ENCODE peak calls at places on chromosomes 2 and 18, in eight cellular contexts. B, H, R, N, S, G, L and Y are unnamed samples. For H3K9me3 and H3K4me1, the result is how much of the 10 kb centered on the place peaks cover.

GRCh38 chr2:47373747-47374146 is 29.2 kb upstream of the MSH2 start:
- DNase-seq in G (no peak), H (peak), S (no peak), B (no peak), L (no peak), N (no peak), R (no peak), Y (no peak)

GRCh38 chr2:144477943-144478283 is 42.0 kb downstream of the ZEB2 start:
- DNase-seq in H (peak), S (no peak), R (no peak), B (no peak), N (peak), G (no peak), L (no peak), Y (no peak)

GRCh38 chr18:8406486-8407250 is 202.6 kb upstream of the RAB12 start:
- DNase-seq in S (no peak), L (no peak), R (no peak), B (peak), H (no peak), G (no peak), N (no peak), Y (no peak)

GRCh38 chr2:20052229-20052871 is 922 bp upstream of the LAPTM4A start:
- DNase-seq in L (no peak), S (no peak), B (peak), R (no peak), N (peak), G (no peak), H (peak), Y (no peak)

GRCh38 chr2:10326707-10327594 is 24.2 kb downstream of the HPCAL1 start:
- DNase-seq in H (no peak), N (no peak), G (peak), L (no peak), R (peak), B (no peak), S (no peak), Y (no peak)

GRCh38 chr2:42572297-42573081 is 4.1 kb downstream of the MTA3 start:
- DNase-seq in H (no peak), G (no peak), N (no peak), B (no peak), L (no peak), R (no peak), S (no peak), Y (no peak)

GRCh38 chr18:35789543-35789942 is 182.9 kb upstream of the RMP24 start:
- DNase-seq in G (no peak), B (no peak), H (no peak), N (no peak), S (no peak), L (no peak), R (no peak), Y (no peak)

GRCh38 chr2:71455741-71456569 is 2.6 kb downstream of the DYSF start:
- DNase-seq in B (peak), N (peak), H (no peak), L (no peak), G (peak), R (no peak), S (peak), Y (no peak)

GRCh38 chr2:239147376-239147775 is 253.4 kb downstream of the HDAC4 start:
- DNase-seq in B (no peak), S (peak), L (peak), H (no peak), N (no peak), G (peak), R (no peak), Y (peak)

GRCh38 chr2:10935953-10936942 is 24.5 kb downstream of the KCNF1 start:
- DNase-seq in S (no peak), R (no peak), G (peak), B (peak), N (peak), H (peak), L (no peak), Y (no peak)

GRCh38 chr18:47909484-47909883 is 21.0 kb downstream of the SMAD2 start:
- DNase-seq in L (no peak), G (peak), H (no peak), R (no peak), B (no peak), S (no peak), N (no peak), Y (no peak)

GRCh38 chr18:12686100-12686499 is 16.4 kb downstream of the CEP76 start:
- DNase-seq in G (no peak), R (no peak), N (peak), L (no peak), H (peak), B (peak), S (no peak), Y (no peak)

GRCh38 chr2:150526006-150526405 is 38.5 kb upstream of the RND3 start:
- DNase-seq in L (no peak), S (no peak), H (no peak), R (no peak), B (no peak), G (no peak), N (no peak), Y (no peak)

GRCh38 chr2:204585930-204586329 is 40.7 kb downstream of the PARD3B start:
- DNase-seq in H (no peak), G (no peak), R (no peak), L (no peak), S (no peak), N (no peak), B (no peak), Y (no peak)

GRCh38 chr2:2762898-2763287 is 431.8 kb upstream of the MYT1L start:
- DNase-seq in B (no peak), G (no peak), H (no peak), R (no peak), S (no peak), N (no peak), L (no peak), Y (peak)
- H3K9me3 ChIP-seq in B (under half), G (under half), H (under half), R (under half), S (under half), N (under half), L (under half), Y (under half)

DNA sequence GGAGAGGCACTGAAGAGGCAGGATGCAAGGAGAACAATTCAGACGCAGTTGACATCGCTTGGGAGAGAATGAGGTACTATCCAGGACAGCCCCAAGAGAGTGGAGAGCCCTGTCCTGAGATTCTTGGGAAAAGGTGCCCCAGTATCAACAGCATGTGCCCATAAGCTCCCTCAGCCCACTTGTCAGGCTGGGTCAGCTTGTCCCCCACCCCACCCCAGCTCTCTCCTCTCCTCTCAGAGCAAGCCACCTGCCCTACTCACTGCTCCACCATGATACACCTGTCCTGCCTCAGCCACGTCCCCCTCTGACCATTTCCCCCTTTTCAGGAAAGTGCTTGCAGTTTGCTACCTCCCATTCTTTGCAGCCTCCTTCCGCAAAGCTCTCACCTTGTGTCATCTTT is 111.8 kb downstream of the XRCC5 start:
- DNase-seq in B (no peak), L (no peak), G (no peak), R (no peak), N (no peak), S (no peak), H (no peak), Y (no peak)
- H3K4me1 ChIP-seq in B (under half), L (under half), G (under half), R (under half), N (half or more), S (under half), H (under half), Y (under half)

DNA sequence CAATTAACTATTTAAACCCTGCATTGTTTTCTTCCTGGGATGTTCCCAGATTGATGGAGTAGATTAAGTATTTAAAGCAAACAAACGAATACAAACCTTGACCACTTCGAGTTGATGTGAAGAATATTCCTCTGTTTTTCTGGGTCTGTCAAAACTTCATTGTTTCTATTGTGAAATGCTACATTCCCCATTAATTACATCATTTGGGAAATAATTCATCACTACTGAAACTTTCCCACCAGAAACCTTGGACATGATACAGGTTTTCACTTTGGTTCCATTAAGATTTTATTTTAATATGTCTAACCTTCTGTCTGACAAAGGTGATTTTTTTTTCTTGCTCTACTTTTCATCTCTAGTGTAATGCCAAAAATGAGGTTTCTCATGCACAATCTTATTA is 365.0 kb upstream of the ETAA1 start:
- DNase-seq in L (no peak), H (peak), S (no peak), B (peak), N (no peak), R (no peak), G (no peak), Y (no peak)
- H3K9me3 ChIP-seq in L (under half), H (under half), S (under half), B (under half), N (under half), R (under half), G (under half), Y (under half)

GRCh38 chr18:59382388-59382787 is 23.3 kb upstream of the LMAN1 start:
- DNase-seq in R (no peak), G (no peak), H (no peak), B (no peak), N (no peak), S (no peak), L (no peak), Y (no peak)
- H3K4me1 ChIP-seq in R (under half), G (under half), H (under half), B (under half), N (under half), S (under half), L (under half), Y (under half)

GRCh38 chr2:172533687-172534086 is 22.2 kb upstream of the PDK1 start:
- DNase-seq in N (no peak), B (no peak), H (no peak), G (no peak), S (no peak), L (no peak), R (no peak), Y (no peak)

GRCh38 chr2:172531309-172531708 is 24.6 kb upstream of the PDK1 start:
- DNase-seq in H (no peak), G (no peak), R (no peak), N (no peak), B (no peak), L (no peak), S (no peak), Y (no peak)

GRCh38 chr2:172540421-172540820 is 15.5 kb upstream of the PDK1 start:
- DNase-seq in S (no peak), H (peak), B (no peak), G (no peak), L (no peak), N (no peak), R (no peak), Y (no peak)

GRCh38 chr2:172539767-172540166 is 16.1 kb upstream of the PDK1 start:
- DNase-seq in L (no peak), H (no peak), R (no peak), S (no peak), B (no peak), G (no peak), N (no peak), Y (no peak)

DNA sequence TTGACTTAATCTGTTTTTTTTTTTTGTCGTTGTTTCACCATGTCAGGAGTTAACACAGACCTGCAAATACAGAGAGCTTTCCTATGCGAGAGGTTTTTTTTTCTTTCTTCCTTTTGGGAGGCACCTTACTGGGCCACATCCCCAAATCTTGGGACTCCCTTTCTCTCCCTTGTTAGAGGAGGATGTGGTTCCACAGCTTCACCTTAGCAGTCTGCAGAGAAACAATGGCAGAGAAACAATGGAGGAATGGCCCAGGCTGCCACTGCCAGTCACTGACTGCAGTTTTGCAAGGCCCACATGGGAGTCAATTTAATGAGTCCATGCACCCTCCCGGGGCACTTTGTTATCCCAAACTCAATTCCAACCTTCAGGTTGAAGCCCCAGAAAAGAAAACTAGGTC is 20.8 kb upstream of the PDK1 start:
- DNase-seq in R (no peak), G (no peak), H (no peak), L (no peak), S (no peak), N (no peak), B (no peak), Y (no peak)
- H3K9me3 ChIP-seq in R (under half), G (under half), H (under half), L (under half), S (under half), N (under half), B (under half), Y (under half)

GRCh38 chr2:101132202-101132601 is 19.0 kb downstream of the TBC1D8 start:
- DNase-seq in S (no peak), B (no peak), N (no peak), R (no peak), H (no peak), L (no peak), G (no peak), Y (no peak)

GRCh38 chr2:101130081-101130480 is 21.1 kb downstream of the TBC1D8 start:
- DNase-seq in S (no peak), L (no peak), G (no peak), H (no peak), N (no peak), R (no peak), B (no peak), Y (no peak)

GRCh38 chr2:101135412-101136296 is 15.5 kb downstream of the TBC1D8 start:
- DNase-seq in S (no peak), B (no peak), N (no peak), G (no peak), H (no peak), R (no peak), L (no peak), Y (peak)

GRCh38 chr2:101139495-101139894 is 11.7 kb downstream of the TBC1D8 start:
- DNase-seq in B (no peak), N (no peak), H (no peak), S (no peak), L (no peak), R (no peak), G (no peak), Y (no peak)

DNA sequence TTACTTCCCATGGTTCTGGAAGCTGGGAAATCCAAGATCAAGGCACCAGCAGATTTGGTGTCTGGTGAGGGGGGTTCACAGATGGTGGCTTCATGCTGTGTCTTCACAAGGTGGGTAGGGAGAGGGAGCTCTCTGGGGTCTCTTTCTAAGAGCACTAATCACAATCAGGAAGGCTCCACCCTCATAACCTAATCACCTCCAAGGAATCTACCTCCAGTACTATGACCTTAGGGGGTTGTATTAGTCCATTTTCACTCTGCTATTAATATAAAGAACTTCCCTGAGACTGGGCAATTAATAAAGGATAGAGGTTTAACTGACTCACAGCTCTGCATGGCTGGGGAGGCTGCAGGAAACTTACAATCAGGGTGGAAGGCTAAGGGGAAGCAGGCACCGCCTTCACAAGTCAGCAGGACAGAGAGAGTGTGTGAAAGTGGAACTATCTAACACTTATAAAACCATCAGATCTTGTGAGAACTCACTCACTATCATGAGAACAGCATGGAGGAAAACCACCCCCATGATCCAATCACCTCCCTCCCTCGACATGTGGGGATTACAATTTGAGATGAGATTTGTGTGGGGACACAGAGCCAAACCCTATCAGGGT is 17.6 kb downstream of the TBC1D8 start:
- DNase-seq in L (no peak), G (no peak), N (no peak), B (no peak), S (no peak), H (no peak), R (no peak), Y (no peak)
- H3K4me1 ChIP-seq in L (under half), G (under half), N (under half), B (under half), S (under half), H (under half), R (under half), Y (under half)

GRCh38 chr2:123258864-123259263 is 766.2 kb upstream of the CNTNAP5 start:
- DNase-seq in B (no peak), S (no peak), R (no peak), N (no peak), H (no peak), L (no peak), G (no peak), Y (no peak)

DNA sequence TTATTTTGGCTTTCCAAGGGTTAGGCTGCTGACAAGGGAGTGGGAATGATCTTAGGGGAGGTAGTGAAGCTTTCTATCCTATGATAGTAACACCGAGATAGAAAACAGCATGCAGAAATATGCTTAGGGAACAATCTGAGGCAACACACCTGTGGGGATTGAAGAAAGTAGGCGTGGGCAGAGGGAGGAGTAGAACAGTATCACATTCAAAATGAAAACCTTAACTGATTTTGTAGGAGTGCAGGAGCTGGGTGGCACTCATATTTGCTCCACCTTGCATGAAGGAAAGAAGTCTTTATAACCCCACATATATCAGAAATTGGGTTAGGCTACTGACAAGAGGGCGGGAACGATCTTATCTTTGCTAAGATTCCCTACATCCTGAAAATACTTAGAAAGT is 762.2 kb upstream of the CNTNAP5 start:
- DNase-seq in S (no peak), H (no peak), R (no peak), L (no peak), N (no peak), B (no peak), G (no peak), Y (no peak)
- H3K9me3 ChIP-seq in S (under half), H (under half), R (under half), L (under half), N (under half), B (under half), G (under half), Y (under half)